ENCODE peak calls at places on chromosome 19, in six cellular contexts. G is mesenchymal stem cell, P is IMR-90, I is H1, W is trophoblast cell, U is H9. D is an unnamed sample.

GRCh38 chr19:50639121-50640112 is at the start of gene SYT3:
- DNase-seq in G (no peak), P (peak), I (peak), W (peak), U (peak), D (peak)

GRCh38 chr19:35742121-35742724 is at the start of gene IGFLR1:
- DNase-seq in G (no peak), P (no peak), I (no peak), W (peak), U (no peak), D (no peak)

GRCh38 chr19:38658462-38659306 is 11.2 kb downstream of the ACTN4 start:
- DNase-seq in G (peak), P (peak), I (no peak), W (peak), U (no peak), D (no peak)

GRCh38 chr19:47113446-47114348 is at the start of gene ZC3H4:
- DNase-seq in G (peak), P (peak), I (peak), W (peak), U (peak), D (peak)

GRCh38 chr19:49931293-49932040 is 2.2 kb upstream of the NUP62 start:
- DNase-seq in G (no peak), P (no peak), I (no peak), W (no peak), U (no peak), D (no peak)

GRCh38 chr19:48333467-48334384 is 8.4 kb downstream of the EMP3 start:
- DNase-seq in G (peak), P (peak), I (peak), W (peak), U (peak), D (peak)

GRCh38 chr19:45003485-45003884 is 2.2 kb downstream of the RELB start:
- DNase-seq in G (no peak), P (no peak), I (no peak), W (no peak), U (no peak), D (no peak)

GRCh38 chr19:1125601-1126533 is 22.1 kb downstream of the GPX4 start:
- DNase-seq in G (no peak), P (peak), I (no peak), W (no peak), U (no peak), D (no peak)

GRCh38 chr19:39448271-39448670 is 2.9 kb downstream of the SUPT5H start:
- DNase-seq in G (peak), P (peak), I (no peak), W (peak), U (no peak), D (no peak)

GRCh38 chr19:38290631-38291147 is 13.4 kb upstream of the C19orf33 start:
- DNase-seq in G (peak), P (peak), I (no peak), W (no peak), U (no peak), D (no peak)

GRCh38 chr19:21158523-21159135 is 16.8 kb downstream of the ZNF431 start:
- DNase-seq in G (peak), P (peak), I (no peak), W (peak), U (no peak), D (no peak)

GRCh38 chr19:56097776-56098175 is 23.3 kb downstream of the ZNF787 start:
- DNase-seq in G (no peak), P (no peak), I (no peak), W (no peak), U (no peak), D (no peak)

GRCh38 chr19:23403581-23404324 is 8.5 kb upstream of the ZNF91 start:
- DNase-seq in G (no peak), P (no peak), I (no peak), W (no peak), U (no peak), D (no peak)

GRCh38 chr19:55452381-55453325 is 8.8 kb downstream of the ISOC2 start:
- DNase-seq in G (peak), P (peak), I (peak), W (peak), U (peak), D (peak)

GRCh38 chr19:51552996-51553725 is 17.9 kb upstream of the ZNF175 start:
- DNase-seq in G (peak), P (peak), I (peak), W (peak), U (peak), D (peak)

GRCh38 chr19:541699-542098 is 2.2 kb upstream of the GZMM start:
- DNase-seq in G (no peak), P (no peak), I (no peak), W (no peak), U (no peak), D (no peak)

GRCh38 chr19:42191855-42192254 is 25.6 kb downstream of the DEDD2 start:
- DNase-seq in G (peak), P (peak), I (no peak), W (peak), U (no peak), D (no peak)

GRCh38 chr19:42196011-42197001 is 21.2 kb downstream of the DEDD2 start:
- DNase-seq in G (no peak), P (no peak), I (peak), W (no peak), U (peak), D (no peak)

GRCh38 chr19:42197375-42197817 is 20.1 kb downstream of the DEDD2 start:
- DNase-seq in G (no peak), P (no peak), I (no peak), W (no peak), U (peak), D (no peak)

GRCh38 chr19:42193294-42193693 is 24.2 kb downstream of the DEDD2 start:
- DNase-seq in G (no peak), P (no peak), I (no peak), W (peak), U (no peak), D (no peak)

GRCh38 chr19:42193706-42194105 is 23.8 kb downstream of the DEDD2 start:
- DNase-seq in G (no peak), P (peak), I (no peak), W (no peak), U (no peak), D (no peak)
- H4K91ac ChIP-seq in G (no peak), P (no peak), I (no peak), W (no peak), U (no peak), D (no peak)

GRCh38 chr19:34480491-34480890 is 1.1 kb upstream of the WTIP start:
- DNase-seq in G (no peak), P (no peak), I (peak), W (no peak), U (no peak), D (no peak)

GRCh38 chr19:34480971-34481821 is at the start of gene WTIP:
- DNase-seq in G (peak), P (peak), I (peak), W (peak), U (peak), D (peak)

GRCh38 chr19:34484328-34484727 is 2.8 kb downstream of the WTIP start:
- DNase-seq in G (no peak), P (no peak), I (no peak), W (no peak), U (no peak), D (no peak)

GRCh38 chr19:34482380-34483250 is 1.1 kb downstream of the WTIP start:
- DNase-seq in G (peak), P (peak), I (peak), W (peak), U (no peak), D (no peak)

DNA sequence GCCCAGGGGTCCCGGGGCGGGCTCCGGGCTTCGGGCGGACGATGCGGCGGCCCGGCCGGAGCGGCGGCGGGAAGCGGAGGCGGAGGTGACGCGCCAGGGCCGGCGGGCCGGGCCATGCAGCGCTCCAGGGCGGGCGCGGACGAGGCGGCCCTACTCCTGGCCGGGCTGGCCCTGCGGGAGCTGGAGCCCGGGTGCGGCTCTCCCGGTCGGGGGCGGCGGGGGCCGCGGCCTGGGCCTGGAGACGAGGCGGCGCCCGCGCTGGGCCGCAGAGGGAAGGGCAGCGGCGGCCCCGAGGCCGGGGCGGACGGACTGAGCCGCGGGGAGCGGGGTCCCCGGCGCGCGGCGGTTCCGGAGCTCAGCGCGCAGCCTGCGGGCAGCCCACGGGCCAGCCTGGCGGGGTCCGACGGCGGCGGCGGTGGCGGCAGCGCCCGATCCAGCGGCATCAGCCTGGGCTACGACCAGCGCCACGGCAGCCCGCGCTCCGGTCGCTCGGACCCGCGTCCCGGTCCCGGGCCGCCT is 362 bp downstream of the WTIP start:
- DNase-seq in G (peak), P (no peak), I (peak), W (peak), U (no peak), D (no peak)
- H3K18ac ChIP-seq in G (peak), P (no peak), I (no peak), W (peak), U (no peak), D (peak)

GRCh38 chr19:43668406-43669158 is 1.4 kb downstream of the PLAUR start:
- DNase-seq in G (peak), P (peak), I (peak), W (peak), U (peak), D (peak)
- H2AFZ ChIP-seq in G (no peak), P (peak), I (no peak), W (peak), U (no peak), D (peak)

GRCh38 chr19:3454656-3455392 is 25.5 kb downstream of the SMIM24 start:
- DNase-seq in G (no peak), P (no peak), I (no peak), W (no peak), U (no peak), D (no peak)

GRCh38 chr19:3455960-3456601 is 24.2 kb downstream of the SMIM24 start:
- DNase-seq in G (no peak), P (no peak), I (no peak), W (no peak), U (no peak), D (no peak)

GRCh38 chr19:3455393-3455955 is 24.9 kb downstream of the SMIM24 start:
- DNase-seq in G (no peak), P (no peak), I (no peak), W (no peak), U (no peak), D (no peak)

GRCh38 chr19:3452456-3453068 is 27.8 kb downstream of the SMIM24 start:
- DNase-seq in G (no peak), P (no peak), I (no peak), W (no peak), U (no peak), D (no peak)

DNA sequence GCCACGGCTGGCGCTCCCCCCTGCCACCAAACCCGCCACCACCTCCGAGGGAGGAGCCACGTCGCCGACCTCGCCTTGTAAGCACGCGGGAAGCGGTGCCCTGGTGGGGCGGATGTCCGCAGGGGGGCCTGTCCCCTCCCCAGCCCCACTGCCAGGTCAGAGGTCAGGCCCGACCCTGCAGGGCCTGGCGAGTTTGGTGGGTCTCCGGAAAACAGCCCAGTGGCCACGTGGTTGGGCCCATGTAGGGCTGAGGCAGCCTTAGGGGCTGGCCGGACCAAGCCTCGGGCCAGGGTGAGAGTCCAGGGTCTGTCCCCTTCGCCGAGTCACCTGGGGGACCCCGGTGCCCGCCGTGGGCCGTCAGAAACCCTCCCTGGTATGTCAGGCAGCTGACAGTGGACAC is 26.5 kb downstream of the SMIM24 start:
- DNase-seq in G (no peak), P (no peak), I (no peak), W (no peak), U (no peak), D (no peak)
- H4K91ac ChIP-seq in G (no peak), P (no peak), I (no peak), W (no peak), U (no peak), D (no peak)

GRCh38 chr19:29963576-29963975 is 21.5 kb downstream of the URI1 start:
- DNase-seq in G (no peak), P (no peak), I (no peak), W (no peak), U (no peak), D (no peak)
- H3K18ac ChIP-seq in G (peak), P (peak), I (no peak), W (no peak), U (no peak), D (no peak)

DNA sequence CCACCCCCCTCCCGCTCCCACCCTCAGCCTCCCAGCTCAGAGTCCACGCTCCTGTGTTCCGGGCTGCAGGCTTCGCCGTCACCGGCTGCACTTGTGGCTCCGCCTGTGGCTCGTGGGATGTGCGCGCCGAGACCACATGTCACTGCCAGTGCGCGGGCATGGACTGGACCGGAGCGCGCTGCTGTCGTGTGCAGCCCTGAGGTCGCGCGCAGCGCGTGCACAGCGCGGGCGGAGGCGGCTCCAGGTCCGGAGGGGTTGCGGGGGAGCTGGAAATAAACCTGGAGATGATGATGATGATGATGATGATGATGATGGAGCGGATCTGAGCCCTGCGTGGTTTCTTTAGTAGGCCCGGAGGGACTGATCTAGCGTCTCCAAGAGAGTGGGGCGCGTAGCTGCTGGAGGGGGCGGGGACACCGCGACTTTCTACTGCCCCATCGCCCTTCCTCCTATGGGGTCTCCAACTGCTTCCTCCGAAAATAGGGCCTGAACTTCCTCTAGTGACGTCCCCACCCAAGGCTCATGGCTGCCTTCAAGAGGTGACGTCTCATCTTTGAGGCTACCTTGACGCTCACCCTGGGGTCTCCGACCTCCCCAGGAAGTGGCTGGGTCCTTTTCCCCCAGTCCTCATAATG is 1.4 kb downstream of the RETN start:
- DNase-seq in G (no peak), P (no peak), I (peak), W (no peak), U (no peak), D (no peak)
- H2AFZ ChIP-seq in G (no peak), P (peak), I (peak), W (no peak), U (no peak), D (peak)

D was measured in neuronal stem cell.